ENCODE peak calls at places on chromosomes 1 and 21, in eight cellular contexts. U, H, K, J, L, X, Z and O are unnamed samples.

GRCh38 chr1:204080163-204080903 is 7.4 kb downstream of the SOX13 start:
- DNase-seq in U (no peak), H (peak; percentile 94), K (no peak), J (peak; percentile 89), L (peak; percentile 73), X (peak; percentile 89), Z (peak; percentile 69), O (peak; percentile 80)

GRCh38 chr1:40984066-40984465 is 4.6 kb downstream of the CTPS1 start:
- DNase-seq in U (no peak), H (no peak), K (no peak), J (no peak), L (no peak), X (peak; percentile 59), Z (no peak), O (no peak)

GRCh38 chr1:154446292-154446691 is 41.1 kb downstream of the IL6R start:
- DNase-seq in U (peak; percentile 75), H (no peak), K (no peak), J (no peak), L (peak; percentile 48), X (peak; percentile 97), Z (no peak), O (peak; percentile 86)

GRCh38 chr21:38804617-38805281 is 980 bp upstream of the ETS2 start:
- DNase-seq in U (no peak), H (peak; percentile 66), K (peak; percentile 41), J (peak; percentile 78), L (no peak), X (peak; percentile 54), Z (peak; percentile 78), O (peak; percentile 86)

GRCh38 chr1:209733409-209734192 is 22.3 kb upstream of the TRAF3IP3 start:
- DNase-seq in U (peak; percentile 28), H (no peak), K (no peak), J (no peak), L (peak; percentile 50), X (peak; percentile 49), Z (no peak), O (no peak)

GRCh38 chr1:115465802-115466363 is 127.8 kb upstream of the NGF start:
- DNase-seq in U (no peak), H (no peak), K (no peak), J (no peak), L (no peak), X (no peak), Z (no peak), O (no peak)

GRCh38 chr1:151133339-151133761 is 13.1 kb downstream of the SEMA6C start:
- DNase-seq in U (no peak), H (no peak), K (no peak), J (peak; percentile 14), L (no peak), X (no peak), Z (no peak), O (no peak)

GRCh38 chr1:31033573-31033972 is 31.9 kb downstream of the PUM1 start:
- DNase-seq in U (no peak), H (peak; percentile 16), K (no peak), J (no peak), L (no peak), X (no peak), Z (no peak), O (no peak)

GRCh38 chr1:228090613-228091081 is 8.1 kb downstream of the ARF1 start:
- DNase-seq in U (no peak), H (no peak), K (no peak), J (no peak), L (no peak), X (no peak), Z (peak; percentile 15), O (no peak)

DNA sequence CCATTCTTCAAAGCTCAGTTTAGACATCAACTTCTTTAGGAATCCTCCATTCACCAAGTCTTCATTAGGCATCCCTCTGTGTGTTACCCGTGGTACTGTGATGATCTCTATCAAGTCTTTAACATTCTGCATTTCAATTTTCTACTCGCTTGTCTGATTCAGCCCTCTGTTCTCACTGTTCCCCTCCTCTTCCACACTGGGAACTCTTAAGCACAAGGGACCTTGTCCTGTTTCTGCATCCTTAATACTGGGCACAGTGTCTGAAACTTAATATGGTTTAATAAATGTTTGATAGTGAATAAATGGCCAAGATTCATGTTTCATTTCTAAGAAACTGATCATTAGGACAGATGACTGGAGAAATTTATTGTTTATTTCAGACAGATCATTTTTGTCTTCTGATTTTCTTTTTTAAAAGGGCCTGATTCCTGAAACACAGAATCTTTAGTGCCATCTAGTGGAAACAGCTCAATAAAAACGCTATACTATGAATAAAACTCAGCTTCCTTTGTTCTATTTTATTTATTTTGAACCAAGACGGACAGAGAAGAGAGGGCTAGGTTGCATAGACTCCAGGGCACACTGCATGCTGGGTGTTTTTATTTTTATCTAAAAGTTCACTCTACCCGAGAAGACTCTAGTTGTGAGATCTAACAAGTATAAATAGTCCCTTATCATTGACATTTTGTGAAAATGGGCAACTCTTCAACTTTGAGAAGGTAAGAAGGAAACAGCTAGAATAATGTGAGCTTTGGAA is 7.0 kb upstream of the TRIM45 start:
- DNase-seq in U (no peak), H (no peak), K (peak; percentile 23), J (no peak), L (no peak), X (peak; percentile 46), Z (no peak), O (no peak)
- H3K4me3 ChIP-seq in U (no peak overlapping the region), H (no peak overlapping the region), K (no peak overlapping the region), J (no peak overlapping the region), L (no peak overlapping the region), X (no peak overlapping the region), Z (peak overlapping the region; percentile 28), O (no peak overlapping the region)

GRCh38 chr1:3391711-3392110 is 62.8 kb upstream of the ARHGEF16 start:
- DNase-seq in U (no peak), H (no peak), K (no peak), J (no peak), L (no peak), X (no peak), Z (no peak), O (no peak)

GRCh38 chr1:3393987-3394920 is 60.2 kb upstream of the ARHGEF16 start:
- DNase-seq in U (no peak), H (no peak), K (no peak), J (no peak), L (no peak), X (no peak), Z (no peak), O (no peak)

GRCh38 chr1:3396411-3396810 is 58.1 kb upstream of the ARHGEF16 start:
- DNase-seq in U (no peak), H (no peak), K (no peak), J (no peak), L (no peak), X (no peak), Z (no peak), O (no peak)

GRCh38 chr1:3390291-3390690 is 64.2 kb upstream of the ARHGEF16 start:
- DNase-seq in U (no peak), H (no peak), K (no peak), J (no peak), L (no peak), X (no peak), Z (no peak), O (no peak)

GRCh38 chr1:3393024-3393986 is 61.2 kb upstream of the ARHGEF16 start:
- DNase-seq in U (no peak), H (no peak), K (no peak), J (no peak), L (no peak), X (no peak), Z (peak; percentile 71), O (peak; percentile 80)
- H3K4me3 ChIP-seq in U (no peak overlapping the region), H (no peak overlapping the region), K (no peak overlapping the region), J (no peak overlapping the region), L (no peak overlapping the region), X (no peak overlapping the region), Z (peak overlapping the region; percentile 61), O (peak overlapping the region; percentile 37)

GRCh38 chr1:11690132-11690668 is 1.3 kb upstream of the DRAXIN start:
- DNase-seq in U (no peak), H (no peak), K (no peak), J (no peak), L (no peak), X (no peak), Z (no peak), O (no peak)

GRCh38 chr1:11691302-11691914 is at the start of gene DRAXIN:
- DNase-seq in U (no peak), H (no peak), K (no peak), J (peak; percentile 18), L (no peak), X (no peak), Z (no peak), O (no peak)

GRCh38 chr1:11691928-11692711 is 610 bp downstream of the DRAXIN start:
- DNase-seq in U (no peak), H (no peak), K (no peak), J (no peak), L (no peak), X (no peak), Z (no peak), O (no peak)

GRCh38 chr1:11692899-11693590 is 1.5 kb downstream of the DRAXIN start:
- DNase-seq in U (peak; percentile 44), H (peak; percentile 49), K (no peak), J (peak; percentile 92), L (peak; percentile 37), X (peak; percentile 82), Z (no peak), O (peak; percentile 39)

DNA sequence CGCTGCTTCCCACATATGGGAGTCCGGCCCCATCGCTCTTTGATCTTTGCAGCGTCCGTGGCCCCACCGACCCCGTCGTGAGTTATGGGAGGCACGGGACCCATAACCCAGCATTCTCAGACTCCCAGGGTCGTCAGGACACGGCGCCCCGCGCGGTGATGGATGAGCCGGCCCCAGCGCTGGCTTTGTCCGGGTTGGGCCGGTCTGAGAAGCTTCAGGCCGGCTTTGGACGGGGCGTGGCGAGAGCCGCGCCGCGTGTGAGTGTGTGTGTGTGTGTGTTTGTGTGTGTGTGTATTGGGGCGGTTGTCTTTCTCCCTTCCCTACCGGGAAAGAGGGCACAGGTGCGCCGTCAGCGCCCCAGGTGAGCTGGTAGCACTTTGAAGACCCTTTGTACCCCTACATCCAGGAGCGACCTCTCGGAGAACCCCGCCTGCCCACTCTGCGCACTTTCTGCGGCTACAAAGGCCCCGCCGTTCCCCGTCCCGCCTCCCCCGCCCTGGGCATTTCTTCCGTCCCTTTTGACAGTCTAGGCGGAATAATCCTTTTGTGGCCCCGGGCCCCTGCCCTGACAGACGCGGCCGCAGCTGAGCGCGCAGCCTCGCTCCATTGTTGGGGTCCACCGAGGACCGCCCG is 725 bp upstream of the DRAXIN start:
- DNase-seq in U (no peak), H (no peak), K (no peak), J (no peak), L (no peak), X (no peak), Z (no peak), O (no peak)
- H3K4me3 ChIP-seq in U (no peak overlapping the region), H (no peak overlapping the region), K (no peak overlapping the region), J (no peak overlapping the region), L (peak overlapping the region; percentile 39), X (no peak overlapping the region), Z (peak overlapping the region; percentile 30), O (no peak overlapping the region)

DNA sequence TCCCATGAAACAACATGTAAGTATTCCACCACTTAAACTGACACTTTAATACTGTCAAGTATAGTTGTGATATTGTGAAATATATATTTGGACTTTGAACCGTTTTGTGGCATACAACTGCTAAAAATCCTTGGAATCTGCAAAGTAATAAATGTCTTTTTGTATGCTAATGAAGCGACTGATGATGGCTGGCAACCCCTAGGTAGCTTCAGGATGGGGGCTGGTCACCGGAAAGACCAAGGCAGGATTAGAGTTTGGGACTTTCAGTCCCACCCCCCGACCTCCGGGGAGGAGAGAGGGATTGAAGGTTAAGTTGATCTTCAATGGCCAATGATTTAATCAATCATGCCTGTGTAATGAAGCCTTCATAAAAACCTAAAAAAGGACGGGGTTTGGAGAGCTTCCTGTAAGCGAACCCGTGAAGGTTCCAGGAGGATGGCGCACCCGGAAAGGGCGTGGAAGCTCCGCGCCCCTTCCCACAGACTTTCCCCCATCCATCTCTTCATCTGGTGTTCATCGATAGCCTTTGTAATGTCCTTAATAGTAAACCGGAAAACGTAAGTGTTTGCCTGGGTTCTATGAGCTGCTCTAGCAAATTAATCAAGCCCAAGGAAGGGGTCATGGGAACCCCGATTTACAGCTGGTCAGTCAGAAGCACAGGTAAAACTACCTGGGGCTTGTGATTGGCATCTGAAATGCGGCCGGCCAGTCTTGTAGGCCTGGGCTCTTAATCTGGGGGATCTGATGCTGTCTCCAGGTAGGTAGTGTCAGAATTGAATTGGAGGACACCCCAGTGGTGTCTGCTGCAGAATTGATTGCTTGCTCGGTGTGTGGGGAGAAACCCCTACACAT is 1.8 kb upstream of the ZNF281 start:
- DNase-seq in U (no peak), H (no peak), K (no peak), J (no peak), L (no peak), X (no peak), Z (no peak), O (no peak)
- H3K4me3 ChIP-seq in U (no peak overlapping the region), H (no peak overlapping the region), K (no peak overlapping the region), J (no peak overlapping the region), L (no peak overlapping the region), X (peak overlapping the region; percentile 5), Z (no peak overlapping the region), O (peak overlapping the region; percentile 35)